ENCODE peak calls at places on chromosomes 16 and 17, in eight cellular contexts. V is esophagus squamous epithelium, Y is fibroblast of mammary gland, H is IMR-90, U is psoas muscle, G is lung, C is epithelial cell of esophagus, L is tibial nerve. J is an unnamed sample.

GRCh38 chr16:48999034-48999433 is 282.6 kb downstream of the CBLN1 start:
- DNase-seq in V (no peak), Y (no peak), H (no peak), U (no peak), G (no peak), C (no peak), L (no peak), J (no peak)

GRCh38 chr17:56902350-56902749 is 11.5 kb downstream of the TRIM25 start:
- DNase-seq in V (no peak), Y (peak), H (peak), U (no peak), G (no peak), C (peak), L (no peak), J (peak)

GRCh38 chr17:63399856-63400255 is 46.2 kb downstream of the CYB561 start:
- DNase-seq in V (no peak), Y (peak), H (peak), U (peak), G (peak), C (no peak), L (no peak), J (peak)

GRCh38 chr16:69315486-69316311 is 4.5 kb downstream of the VPS4A start:
- DNase-seq in V (no peak), Y (no peak), H (no peak), U (no peak), G (no peak), C (no peak), L (no peak), J (no peak)

GRCh38 chr17:68451650-68452354 is 5.5 kb downstream of the WIPI1 start:
- DNase-seq in V (no peak), Y (no peak), H (no peak), U (no peak), G (no peak), C (no peak), L (no peak), J (no peak)

GRCh38 chr16:9824191-9824590 is 358.0 kb downstream of the GRIN2A start:
- DNase-seq in V (no peak), Y (no peak), H (no peak), U (no peak), G (no peak), C (no peak), L (no peak), J (no peak)

GRCh38 chr17:75842963-75843576 is 1.1 kb downstream of the UNC13D start:
- DNase-seq in V (no peak), Y (no peak), H (no peak), U (no peak), G (no peak), C (no peak), L (no peak), J (no peak)

GRCh38 chr17:75241502-75241901 is 19.9 kb downstream of the GGA3 start:
- DNase-seq in V (no peak), Y (peak), H (no peak), U (no peak), G (no peak), C (no peak), L (no peak), J (no peak)

GRCh38 chr16:588639-588888 is 1.3 kb upstream of the RAB40C start:
- DNase-seq in V (no peak), Y (peak), H (peak), U (no peak), G (no peak), C (peak), L (no peak), J (no peak)

DNA sequence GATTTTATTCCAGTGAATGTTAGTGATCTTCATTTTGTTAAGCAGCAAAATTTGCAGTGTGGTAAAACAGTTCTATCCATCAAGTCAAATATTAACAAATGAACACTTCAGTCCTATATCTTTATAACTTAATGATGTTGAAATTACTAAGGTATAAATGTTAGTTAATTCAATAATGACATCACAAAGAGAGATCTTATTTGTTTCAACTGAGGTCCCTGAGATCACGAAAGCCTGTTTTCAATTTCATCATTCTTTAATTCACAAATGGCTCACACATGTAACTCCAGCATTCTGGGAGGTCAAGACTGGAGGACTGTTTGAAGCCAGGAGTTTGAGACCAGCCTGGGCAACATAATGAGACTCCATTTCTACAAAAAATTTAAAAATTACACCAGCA is 13.9 kb downstream of the SMURF2 start:
- DNase-seq in V (no peak), Y (no peak), H (no peak), U (no peak), G (no peak), C (no peak), L (no peak), J (no peak)
- H3K4me3 ChIP-seq in V (no peak), Y (no peak), H (no peak), U (no peak), G (no peak), C (no peak), L (no peak), J (no peak)

DNA sequence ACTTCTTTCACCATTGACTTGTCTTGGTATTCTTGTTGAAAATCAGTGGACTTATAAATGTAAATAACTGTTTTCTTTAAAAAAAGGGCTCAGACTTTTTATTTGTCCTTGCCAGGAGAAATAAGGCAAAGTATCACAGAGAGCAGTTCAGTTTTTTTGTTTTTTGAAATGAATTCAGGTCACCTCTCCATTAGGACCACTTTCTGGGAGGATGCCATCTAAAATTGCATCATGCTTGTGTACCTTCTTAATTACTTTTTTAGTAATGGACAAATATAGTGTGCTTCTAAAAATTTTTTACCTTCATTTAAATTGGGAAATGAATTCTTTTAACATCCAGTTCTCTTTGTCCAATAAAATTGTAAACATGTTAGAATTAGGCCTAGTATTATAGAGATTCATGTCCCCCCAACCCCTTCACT is 210.0 kb downstream of the BCAS3 start:
- DNase-seq in V (no peak), Y (no peak), H (no peak), U (no peak), G (no peak), C (no peak), L (no peak), J (no peak)
- H3K4me3 ChIP-seq in V (peak), Y (no peak), H (no peak), U (no peak), G (no peak), C (peak), L (no peak), J (no peak)

GRCh38 chr17:42566873-42567573 is at the start of gene MLX:
- DNase-seq in V (peak), Y (peak), H (peak), U (peak), G (peak), C (peak), L (peak), J (peak)
- H3K4me3 ChIP-seq in V (peak), Y (peak), H (peak), U (peak), G (peak), C (peak), L (peak), J (peak)

GRCh38 chr17:82592751-82593589 is 55.3 kb downstream of the WDR45B start:
- DNase-seq in V (no peak), Y (peak), H (peak), U (peak), G (peak), C (peak), L (peak), J (peak)

GRCh38 chr17:82596316-82596715 is 51.9 kb downstream of the WDR45B start:
- DNase-seq in V (no peak), Y (no peak), H (no peak), U (no peak), G (no peak), C (no peak), L (no peak), J (no peak)

GRCh38 chr17:82595893-82596292 is 52.4 kb downstream of the WDR45B start:
- DNase-seq in V (no peak), Y (no peak), H (no peak), U (no peak), G (no peak), C (no peak), L (no peak), J (no peak)

GRCh38 chr17:82593590-82594087 is 54.6 kb downstream of the WDR45B start:
- DNase-seq in V (no peak), Y (peak), H (no peak), U (no peak), G (no peak), C (no peak), L (no peak), J (no peak)

DNA sequence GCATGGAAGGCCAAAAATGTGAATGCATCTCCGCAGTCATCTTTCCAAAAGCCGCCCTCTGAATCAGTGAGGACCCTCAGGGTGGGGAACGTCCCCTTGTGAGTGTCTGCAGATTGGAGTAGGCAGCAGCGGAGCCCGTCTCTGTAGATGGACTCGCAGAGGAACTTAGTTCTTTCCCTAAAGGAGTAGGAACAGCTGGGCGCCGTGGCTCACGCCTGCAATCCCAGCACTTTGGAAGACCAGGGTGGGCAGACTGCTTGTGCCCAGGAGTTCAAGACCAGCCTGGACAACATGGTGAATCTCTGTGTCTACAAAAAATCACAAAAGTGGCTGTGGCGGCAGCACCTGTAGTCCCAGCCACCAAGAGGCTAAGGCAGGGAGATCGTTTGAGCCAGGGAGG is 53.7 kb downstream of the WDR45B start:
- DNase-seq in V (no peak), Y (no peak), H (no peak), U (no peak), G (no peak), C (no peak), L (no peak), J (no peak)
- H3K4me3 ChIP-seq in V (no peak), Y (no peak), H (no peak), U (no peak), G (no peak), C (no peak), L (no peak), J (no peak)

GRCh38 chr16:53435066-53435688 is 906 bp downstream of the RBL2 start:
- DNase-seq in V (peak), Y (peak), H (peak), U (peak), G (peak), C (peak), L (peak), J (peak)

GRCh38 chr16:53430363-53430762 is 3.9 kb upstream of the RBL2 start:
- DNase-seq in V (no peak), Y (no peak), H (no peak), U (no peak), G (no peak), C (no peak), L (no peak), J (no peak)

GRCh38 chr16:53434436-53435065 is at the start of gene RBL2:
- DNase-seq in V (no peak), Y (peak), H (peak), U (peak), G (peak), C (peak), L (peak), J (peak)

GRCh38 chr16:53433930-53434435 is 288 bp upstream of the RBL2 start:
- DNase-seq in V (no peak), Y (peak), H (peak), U (no peak), G (no peak), C (peak), L (peak), J (no peak)

GRCh38 chr16:53433509-53433908 is 762 bp upstream of the RBL2 start:
- DNase-seq in V (no peak), Y (no peak), H (no peak), U (no peak), G (peak), C (peak), L (no peak), J (no peak)
- H3K4me3 ChIP-seq in V (peak), Y (peak), H (no peak), U (peak), G (no peak), C (peak), L (no peak), J (no peak)

GRCh38 chr17:59853168-59853918 is 39.4 kb downstream of the TUBD1 start:
- DNase-seq in V (no peak), Y (peak), H (peak), U (no peak), G (peak), C (peak), L (no peak), J (peak)
- H3K4me3 ChIP-seq in V (no peak), Y (no peak), H (no peak), U (no peak), G (no peak), C (no peak), L (no peak), J (no peak)

GRCh38 chr17:39735882-39736281 is 1.9 kb upstream of the GRB7 start:
- DNase-seq in V (no peak), Y (no peak), H (no peak), U (no peak), G (no peak), C (peak), L (no peak), J (no peak)

GRCh38 chr17:39737761-39738567 is at the start of gene GRB7:
- DNase-seq in V (no peak), Y (no peak), H (no peak), U (no peak), G (peak), C (peak), L (no peak), J (no peak)

GRCh38 chr17:39738568-39738901 is 797 bp downstream of the GRB7 start:
- DNase-seq in V (no peak), Y (no peak), H (no peak), U (no peak), G (no peak), C (peak), L (no peak), J (no peak)

GRCh38 chr17:39736319-39737165 is 1.2 kb upstream of the GRB7 start:
- DNase-seq in V (no peak), Y (peak), H (no peak), U (no peak), G (peak), C (peak), L (no peak), J (no peak)

GRCh38 chr17:39737331-39737760 is 392 bp upstream of the GRB7 start:
- DNase-seq in V (no peak), Y (no peak), H (no peak), U (no peak), G (no peak), C (no peak), L (no peak), J (no peak)
- H3K4me3 ChIP-seq in V (peak), Y (no peak), H (no peak), U (peak), G (no peak), C (peak), L (no peak), J (no peak)

GRCh38 chr16:70684146-70685060 is 1.4 kb downstream of the MTSS2 start:
- DNase-seq in V (no peak), Y (no peak), H (no peak), U (peak), G (no peak), C (no peak), L (no peak), J (no peak)
- H3K4me3 ChIP-seq in V (peak), Y (peak), H (peak), U (peak), G (peak), C (peak), L (peak), J (peak)

GRCh38 chr16:87703835-87704375 is 61.9 kb downstream of the KLHDC4 start:
- DNase-seq in V (no peak), Y (no peak), H (no peak), U (no peak), G (no peak), C (no peak), L (no peak), J (no peak)

GRCh38 chr16:87701505-87701921 is 64.3 kb downstream of the KLHDC4 start:
- DNase-seq in V (no peak), Y (no peak), H (no peak), U (no peak), G (no peak), C (no peak), L (no peak), J (no peak)

GRCh38 chr16:87701066-87701425 is 64.7 kb downstream of the KLHDC4 start:
- DNase-seq in V (no peak), Y (no peak), H (no peak), U (no peak), G (no peak), C (no peak), L (no peak), J (no peak)

GRCh38 chr16:87703071-87703470 is 62.7 kb downstream of the KLHDC4 start:
- DNase-seq in V (no peak), Y (no peak), H (no peak), U (no peak), G (no peak), C (no peak), L (no peak), J (no peak)

DNA sequence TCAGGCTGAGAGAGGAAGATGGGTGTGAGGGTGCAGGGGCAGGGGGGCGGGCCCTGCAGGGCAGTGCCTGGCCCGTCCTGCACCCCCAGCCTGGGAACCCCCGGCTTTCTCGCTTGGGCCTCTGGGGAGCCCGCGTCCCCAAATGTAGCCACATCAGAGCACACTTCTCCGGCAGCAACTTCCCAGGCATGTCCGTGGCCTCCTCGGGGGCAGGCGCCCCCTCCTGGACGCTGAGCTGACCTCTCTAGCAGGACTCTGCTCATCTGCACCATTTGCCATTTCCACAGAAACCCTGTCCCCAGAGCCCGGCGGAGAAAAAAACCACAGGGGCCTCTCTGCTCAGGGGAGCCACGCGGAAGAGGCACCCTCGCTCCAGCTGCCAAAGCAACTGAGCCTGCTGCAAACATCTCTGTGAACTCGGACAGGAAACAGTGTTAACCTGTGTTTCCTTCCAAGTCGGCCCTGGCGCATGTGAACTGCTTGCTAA is 63.4 kb downstream of the KLHDC4 start:
- DNase-seq in V (no peak), Y (peak), H (peak), U (no peak), G (no peak), C (no peak), L (no peak), J (no peak)
- H3K4me3 ChIP-seq in V (no peak), Y (no peak), H (no peak), U (no peak), G (no peak), C (no peak), L (no peak), J (no peak)

J was measured in skeletal muscle cell.